ENCODE peak calls at places on chromosomes 1 and 21, in ten cellular contexts. One of them, this sample, is unnamed. For H3K4me1, the result is how much of the 10 kb centered on the place peaks cover.

GRCh38 chr1:154896811-154897286 is 26.8 kb upstream of the KCNN3 start:
- DNase-seq in hepatocyte: no peak
- DNase-seq in tibial artery: no peak
- DNase-seq in GM23338: no peak
- DNase-seq in thoracic aorta: no peak
- DNase-seq in transverse colon: no peak
- DNase-seq in HepG2: no peak
- DNase-seq in fibroblast of lung: no peak
- DNase-seq in lung: no peak
- DNase-seq in OCI-LY7: no peak
- DNase-seq in this sample: no peak

GRCh38 chr1:192906334-192906733 is 97.5 kb downstream of the RGS2 start:
- DNase-seq in lung: no peak
- DNase-seq in GM23338: no peak
- DNase-seq in transverse colon: no peak
- DNase-seq in thoracic aorta: no peak
- DNase-seq in hepatocyte: no peak
- DNase-seq in tibial artery: no peak
- DNase-seq in HepG2: no peak
- DNase-seq in fibroblast of lung: no peak
- DNase-seq in OCI-LY7: no peak
- DNase-seq in this sample: no peak

GRCh38 chr1:35691080-35691479 is 27.6 kb downstream of the C1orf216 start:
- DNase-seq in OCI-LY7: no peak
- DNase-seq in lung: no peak
- DNase-seq in transverse colon: no peak
- DNase-seq in hepatocyte: no peak
- DNase-seq in HepG2: no peak
- DNase-seq in GM23338: peak
- DNase-seq in thoracic aorta: no peak
- DNase-seq in tibial artery: no peak
- DNase-seq in fibroblast of lung: no peak
- DNase-seq in this sample: no peak

GRCh38 chr1:229690662-229691061 is 64.6 kb downstream of the URB2 start:
- DNase-seq in lung: no peak
- DNase-seq in OCI-LY7: no peak
- DNase-seq in transverse colon: no peak
- DNase-seq in thoracic aorta: no peak
- DNase-seq in fibroblast of lung: no peak
- DNase-seq in hepatocyte: no peak
- DNase-seq in GM23338: no peak
- DNase-seq in tibial artery: no peak
- DNase-seq in HepG2: no peak
- DNase-seq in this sample: no peak

GRCh38 chr1:89822109-89822962 is 1.5 kb downstream of the LRRC8D start:
- DNase-seq in transverse colon: peak
- DNase-seq in thoracic aorta: no peak
- DNase-seq in hepatocyte: no peak
- DNase-seq in tibial artery: no peak
- DNase-seq in GM23338: peak
- DNase-seq in fibroblast of lung: no peak
- DNase-seq in OCI-LY7: peak
- DNase-seq in HepG2: no peak
- DNase-seq in lung: no peak
- DNase-seq in this sample: no peak

GRCh38 chr1:168085401-168085872 is 51.3 kb downstream of the GPR161 start:
- DNase-seq in tibial artery: peak
- DNase-seq in lung: no peak
- DNase-seq in GM23338: no peak
- DNase-seq in fibroblast of lung: no peak
- DNase-seq in hepatocyte: no peak
- DNase-seq in transverse colon: no peak
- DNase-seq in thoracic aorta: no peak
- DNase-seq in HepG2: no peak
- DNase-seq in OCI-LY7: no peak
- DNase-seq in this sample: no peak

GRCh38 chr1:95017775-95018174 is 55.0 kb downstream of the ALG14 start:
- DNase-seq in tibial artery: no peak
- DNase-seq in fibroblast of lung: peak
- DNase-seq in transverse colon: no peak
- DNase-seq in hepatocyte: no peak
- DNase-seq in thoracic aorta: no peak
- DNase-seq in GM23338: no peak
- DNase-seq in HepG2: no peak
- DNase-seq in lung: no peak
- DNase-seq in OCI-LY7: no peak
- DNase-seq in this sample: no peak

GRCh38 chr1:172898866-172899265 is 151.9 kb downstream of the TNFSF18 start:
- DNase-seq in OCI-LY7: no peak
- DNase-seq in thoracic aorta: no peak
- DNase-seq in transverse colon: no peak
- DNase-seq in hepatocyte: no peak
- DNase-seq in lung: no peak
- DNase-seq in GM23338: no peak
- DNase-seq in HepG2: no peak
- DNase-seq in fibroblast of lung: peak
- DNase-seq in tibial artery: no peak
- DNase-seq in this sample: no peak

GRCh38 chr1:111133863-111134262 is 6.0 kb downstream of the DRAM2 start:
- DNase-seq in tibial artery: no peak
- DNase-seq in thoracic aorta: no peak
- DNase-seq in transverse colon: no peak
- DNase-seq in hepatocyte: no peak
- DNase-seq in fibroblast of lung: no peak
- DNase-seq in HepG2: no peak
- DNase-seq in GM23338: no peak
- DNase-seq in lung: no peak
- DNase-seq in OCI-LY7: no peak
- DNase-seq in this sample: no peak

GRCh38 chr1:153260980-153261792 is 1.7 kb downstream of the LORICRIN start:
- DNase-seq in transverse colon: no peak
- DNase-seq in fibroblast of lung: peak
- DNase-seq in HepG2: no peak
- DNase-seq in lung: no peak
- DNase-seq in hepatocyte: no peak
- DNase-seq in tibial artery: no peak
- DNase-seq in GM23338: peak
- DNase-seq in thoracic aorta: no peak
- DNase-seq in OCI-LY7: no peak
- DNase-seq in this sample: peak

GRCh38 chr21:36923270-36923669 is 43.2 kb downstream of the HLCS start:
- DNase-seq in fibroblast of lung: no peak
- DNase-seq in OCI-LY7: no peak
- DNase-seq in lung: no peak
- DNase-seq in hepatocyte: no peak
- DNase-seq in GM23338: no peak
- DNase-seq in HepG2: no peak
- DNase-seq in thoracic aorta: no peak
- DNase-seq in tibial artery: no peak
- DNase-seq in transverse colon: no peak
- DNase-seq in this sample: no peak

GRCh38 chr1:186175588-186175987 is 199.5 kb downstream of the TPR start:
- DNase-seq in lung: no peak
- DNase-seq in HepG2: no peak
- DNase-seq in OCI-LY7: no peak
- DNase-seq in thoracic aorta: no peak
- DNase-seq in transverse colon: no peak
- DNase-seq in hepatocyte: no peak
- DNase-seq in GM23338: no peak
- DNase-seq in tibial artery: peak
- DNase-seq in fibroblast of lung: no peak
- DNase-seq in this sample: no peak

DNA sequence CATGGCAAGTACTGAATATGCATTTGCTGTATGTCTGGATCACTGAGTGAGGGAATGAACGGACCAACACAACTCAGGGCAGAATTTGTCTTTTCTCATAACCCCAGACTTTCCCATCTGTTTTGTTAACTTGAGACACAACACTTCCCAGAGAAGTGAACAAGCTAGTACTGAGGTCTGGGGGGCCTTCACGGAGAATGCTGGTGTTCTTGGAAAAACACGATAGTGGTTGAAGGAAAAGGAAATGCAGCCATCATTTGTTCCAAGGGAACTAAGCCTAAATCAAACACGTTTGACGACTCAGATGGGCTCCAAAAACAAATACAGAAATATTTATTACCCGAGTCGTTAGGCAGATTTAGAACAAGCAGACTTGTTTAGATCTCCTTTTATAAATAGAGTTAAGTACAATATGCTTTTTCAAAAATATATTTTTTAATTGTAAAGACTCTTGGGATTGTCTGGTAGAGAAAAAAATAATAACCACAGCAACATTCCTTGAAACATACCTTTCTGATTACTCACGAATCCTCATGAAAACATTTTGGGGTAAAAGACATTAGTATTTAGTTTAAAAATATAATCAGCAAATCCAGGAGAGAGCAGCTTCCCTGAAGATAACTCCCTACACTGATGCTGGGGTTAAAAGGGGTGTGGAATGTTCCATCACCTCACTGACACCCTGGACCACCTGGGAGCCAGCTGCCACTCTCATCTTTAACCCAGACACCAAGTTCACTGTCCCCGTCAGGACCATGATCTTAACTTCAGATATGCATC is 427.7 kb upstream of the RUNX1 start:
- DNase-seq in OCI-LY7: no peak
- DNase-seq in transverse colon: no peak
- DNase-seq in thoracic aorta: no peak
- DNase-seq in fibroblast of lung: peak
- DNase-seq in GM23338: no peak
- DNase-seq in lung: no peak
- DNase-seq in hepatocyte: no peak
- DNase-seq in tibial artery: no peak
- DNase-seq in HepG2: no peak
- DNase-seq in this sample: no peak
- H3K27ac ChIP-seq in OCI-LY7: no peak
- H3K27ac ChIP-seq in transverse colon: peak
- H3K27ac ChIP-seq in thoracic aorta: peak
- H3K27ac ChIP-seq in fibroblast of lung: peak
- H3K27ac ChIP-seq in GM23338: no peak
- H3K27ac ChIP-seq in lung: no peak
- H3K27ac ChIP-seq in hepatocyte: peak
- H3K27ac ChIP-seq in tibial artery: peak
- H3K27ac ChIP-seq in HepG2: no peak
- H3K27ac ChIP-seq in this sample: no peak

GRCh38 chr1:235907187-235907896 is 40.6 kb upstream of the LYST start:
- DNase-seq in transverse colon: no peak
- DNase-seq in fibroblast of lung: no peak
- DNase-seq in OCI-LY7: no peak
- DNase-seq in lung: no peak
- DNase-seq in thoracic aorta: no peak
- DNase-seq in GM23338: no peak
- DNase-seq in HepG2: no peak
- DNase-seq in tibial artery: no peak
- DNase-seq in hepatocyte: no peak
- DNase-seq in this sample: no peak
- H3K4me1 ChIP-seq in transverse colon: under half
- H3K4me1 ChIP-seq in fibroblast of lung: under half
- H3K4me1 ChIP-seq in OCI-LY7: under half
- H3K4me1 ChIP-seq in lung: under half
- H3K4me1 ChIP-seq in thoracic aorta: under half
- H3K4me1 ChIP-seq in GM23338: under half
- H3K4me1 ChIP-seq in HepG2: under half
- H3K4me1 ChIP-seq in tibial artery: under half
- H3K4me1 ChIP-seq in hepatocyte: under half
- H3K4me1 ChIP-seq in this sample: under half

GRCh38 chr21:29718081-29718815 is 221.5 kb downstream of the GRIK1 start:
- DNase-seq in hepatocyte: no peak
- DNase-seq in fibroblast of lung: peak
- DNase-seq in GM23338: no peak
- DNase-seq in thoracic aorta: no peak
- DNase-seq in OCI-LY7: no peak
- DNase-seq in lung: no peak
- DNase-seq in HepG2: no peak
- DNase-seq in tibial artery: no peak
- DNase-seq in transverse colon: no peak
- DNase-seq in this sample: no peak

GRCh38 chr21:29717659-29718058 is 222.1 kb downstream of the GRIK1 start:
- DNase-seq in HepG2: no peak
- DNase-seq in lung: no peak
- DNase-seq in fibroblast of lung: no peak
- DNase-seq in GM23338: no peak
- DNase-seq in OCI-LY7: no peak
- DNase-seq in transverse colon: no peak
- DNase-seq in thoracic aorta: no peak
- DNase-seq in hepatocyte: no peak
- DNase-seq in tibial artery: no peak
- DNase-seq in this sample: no peak

GRCh38 chr21:29721242-29721641 is 218.6 kb downstream of the GRIK1 start:
- DNase-seq in HepG2: no peak
- DNase-seq in transverse colon: no peak
- DNase-seq in hepatocyte: no peak
- DNase-seq in lung: no peak
- DNase-seq in thoracic aorta: no peak
- DNase-seq in GM23338: no peak
- DNase-seq in fibroblast of lung: no peak
- DNase-seq in OCI-LY7: no peak
- DNase-seq in tibial artery: no peak
- DNase-seq in this sample: no peak

GRCh38 chr21:29721964-29722363 is 217.8 kb downstream of the GRIK1 start:
- DNase-seq in lung: no peak
- DNase-seq in GM23338: no peak
- DNase-seq in OCI-LY7: no peak
- DNase-seq in tibial artery: no peak
- DNase-seq in thoracic aorta: no peak
- DNase-seq in HepG2: no peak
- DNase-seq in hepatocyte: no peak
- DNase-seq in transverse colon: no peak
- DNase-seq in fibroblast of lung: no peak
- DNase-seq in this sample: no peak

GRCh38 chr21:29719561-29719960 is 220.2 kb downstream of the GRIK1 start:
- DNase-seq in tibial artery: no peak
- DNase-seq in transverse colon: no peak
- DNase-seq in GM23338: no peak
- DNase-seq in OCI-LY7: no peak
- DNase-seq in lung: no peak
- DNase-seq in HepG2: no peak
- DNase-seq in fibroblast of lung: no peak
- DNase-seq in thoracic aorta: no peak
- DNase-seq in hepatocyte: no peak
- DNase-seq in this sample: no peak
- H3K27ac ChIP-seq in tibial artery: no peak
- H3K27ac ChIP-seq in transverse colon: no peak
- H3K27ac ChIP-seq in GM23338: no peak
- H3K27ac ChIP-seq in OCI-LY7: no peak
- H3K27ac ChIP-seq in lung: no peak
- H3K27ac ChIP-seq in HepG2: no peak
- H3K27ac ChIP-seq in fibroblast of lung: no peak
- H3K27ac ChIP-seq in thoracic aorta: no peak
- H3K27ac ChIP-seq in hepatocyte: no peak
- H3K27ac ChIP-seq in this sample: no peak

DNA sequence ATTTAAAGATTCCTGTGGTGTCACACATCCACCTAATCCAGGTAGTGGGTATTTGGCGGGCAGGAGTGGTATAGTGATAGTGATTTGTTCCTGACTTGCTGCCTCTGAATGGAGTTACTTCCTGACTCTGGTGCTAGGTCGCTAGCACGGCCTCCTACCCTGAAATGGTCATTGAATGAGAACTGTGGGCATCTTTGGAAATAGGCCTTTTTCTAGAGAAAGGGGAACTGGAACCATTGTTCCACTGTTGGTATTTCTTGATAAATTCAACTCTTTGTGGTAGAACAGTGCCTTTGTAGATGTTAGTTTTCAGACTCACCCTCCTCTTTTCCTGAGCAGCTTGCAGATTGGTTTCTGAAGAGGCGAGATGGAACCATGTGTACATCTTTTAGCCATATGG is 1.5 kb downstream of the QSOX1 start:
- DNase-seq in GM23338: no peak
- DNase-seq in transverse colon: no peak
- DNase-seq in HepG2: no peak
- DNase-seq in thoracic aorta: no peak
- DNase-seq in lung: no peak
- DNase-seq in tibial artery: no peak
- DNase-seq in fibroblast of lung: no peak
- DNase-seq in hepatocyte: no peak
- DNase-seq in OCI-LY7: peak
- DNase-seq in this sample: no peak
- H3K4me1 ChIP-seq in GM23338: under half
- H3K4me1 ChIP-seq in transverse colon: under half
- H3K4me1 ChIP-seq in HepG2: half or more
- H3K4me1 ChIP-seq in thoracic aorta: under half
- H3K4me1 ChIP-seq in lung: under half
- H3K4me1 ChIP-seq in tibial artery: under half
- H3K4me1 ChIP-seq in fibroblast of lung: under half
- H3K4me1 ChIP-seq in hepatocyte: under half
- H3K4me1 ChIP-seq in OCI-LY7: under half
- H3K4me1 ChIP-seq in this sample: under half